ENCODE peak calls at places on chromosomes 5 and 9, in six cellular contexts. S, A, I, O, E and J are unnamed samples.

GRCh38 chr5:36090033-36090432 is 23.4 kb upstream of the UGT3A2 start:
- DNase-seq in A (no peak), I (peak), S (peak), E (no peak), O (peak), J (no peak)

GRCh38 chr9:79685576-79685975 is 113.8 kb downstream of the TLE4 start:
- DNase-seq in I (no peak), A (no peak), S (peak), E (no peak), O (peak), J (no peak)

GRCh38 chr5:174825587-174825986 is 101.2 kb downstream of the MSX2 start:
- DNase-seq in O (peak), A (no peak), E (no peak), I (peak), S (peak), J (no peak)

GRCh38 chr9:133009906-133010582 is 20.8 kb upstream of the GTF3C5 start:
- DNase-seq in I (no peak), S (no peak), E (no peak), O (no peak), A (no peak), J (no peak)

GRCh38 chr5:135441919-135442318 is 5.2 kb downstream of the DCANP1 start:
- DNase-seq in E (no peak), O (no peak), I (no peak), S (no peak), A (no peak), J (no peak)

GRCh38 chr9:22452415-22453010 is 5.9 kb downstream of the DMRTA1 start:
- DNase-seq in A (no peak), S (no peak), E (peak), O (peak), I (peak), J (no peak)

GRCh38 chr5:74546796-74547195 is 93.7 kb downstream of the ENC1 start:
- DNase-seq in A (no peak), I (no peak), O (no peak), E (no peak), S (peak), J (no peak)

GRCh38 chr9:79569814-79570448 is 1.8 kb upstream of the TLE4 start:
- DNase-seq in O (no peak), E (no peak), S (no peak), A (no peak), I (no peak), J (no peak)

GRCh38 chr5:9198399-9198798 is 347.5 kb downstream of the SEMA5A start:
- DNase-seq in S (no peak), O (peak), A (no peak), I (peak), E (no peak), J (no peak)

GRCh38 chr5:13955896-13956295 is 11.4 kb upstream of the DNAH5 start:
- DNase-seq in E (no peak), S (no peak), A (no peak), I (no peak), O (no peak), J (no peak)

GRCh38 chr9:2771101-2771500 is 53.8 kb downstream of the KCNV2 start:
- DNase-seq in S (no peak), O (no peak), I (peak), E (peak), A (no peak), J (no peak)

GRCh38 chr5:77937015-77937908 is 161.1 kb upstream of the TBCA start:
- DNase-seq in I (no peak), S (no peak), A (peak), E (no peak), O (no peak), J (no peak)

GRCh38 chr9:114720296-114720695 is 38.3 kb upstream of the TEX48 start:
- DNase-seq in A (no peak), O (no peak), E (no peak), S (peak), I (peak), J (no peak)

GRCh38 chr9:100229136-100229535 is 123.6 kb downstream of the TEX10 start:
- DNase-seq in A (no peak), I (no peak), S (peak), O (no peak), E (no peak), J (no peak)

GRCh38 chr5:28344803-28345433 is 1306.5 kb upstream of the CDH9 start:
- DNase-seq in A (peak), S (peak), O (peak), I (peak), E (no peak), J (peak)

GRCh38 chr9:99948896-99949295 is 42.4 kb downstream of the STX17 start:
- DNase-seq in E (peak), S (no peak), A (no peak), O (peak), I (peak), J (no peak)

GRCh38 chr5:178160176-178160575 is 6.5 kb upstream of the NHP2 start:
- DNase-seq in O (no peak), S (no peak), I (no peak), E (no peak), A (no peak), J (no peak)

GRCh38 chr9:3331801-3332200 is 194.0 kb downstream of the RFX3 start:
- DNase-seq in I (no peak), A (no peak), S (no peak), E (peak), O (peak), J (no peak)

GRCh38 chr5:145908206-145908945 is 28.0 kb upstream of the SH3RF2 start:
- DNase-seq in O (no peak), I (no peak), A (no peak), E (no peak), S (no peak), J (no peak)
- TF ChIP-seq CTCF in O (peak), I (no peak), A (no peak), E (peak), S (peak), J (peak)

GRCh38 chr5:56270058-56270457 is 36.9 kb upstream of the ANKRD55 start:
- DNase-seq in S (peak), A (no peak), E (no peak), I (no peak), O (no peak), J (no peak)
- TF ChIP-seq CTCF in S (no peak), A (no peak), E (no peak), I (no peak), O (no peak), J (peak)

GRCh38 chr9:95615246-95615645 is 98.5 kb upstream of the PTCH1 start:
- DNase-seq in A (no peak), O (no peak), E (no peak), I (no peak), S (no peak), J (no peak)

GRCh38 chr9:95623614-95624013 is 106.8 kb upstream of the PTCH1 start:
- DNase-seq in A (no peak), E (no peak), O (no peak), I (no peak), S (no peak), J (no peak)

GRCh38 chr9:95620722-95621121 is 104.0 kb upstream of the PTCH1 start:
- DNase-seq in A (no peak), E (no peak), S (no peak), I (no peak), O (no peak), J (no peak)

GRCh38 chr9:95620296-95620695 is 103.5 kb upstream of the PTCH1 start:
- DNase-seq in E (no peak), A (no peak), S (no peak), I (no peak), O (no peak), J (no peak)
- TF ChIP-seq CTCF in E (no peak), A (no peak), S (no peak), I (no peak), O (no peak), J (no peak)

GRCh38 chr5:82499845-82500244 is 221.7 kb upstream of the RPS23 start:
- DNase-seq in O (no peak), I (no peak), S (no peak), A (no peak), E (no peak), J (no peak)
- TF ChIP-seq CTCF in O (no peak), I (no peak), S (no peak), A (no peak), E (no peak), J (no peak)

DNA sequence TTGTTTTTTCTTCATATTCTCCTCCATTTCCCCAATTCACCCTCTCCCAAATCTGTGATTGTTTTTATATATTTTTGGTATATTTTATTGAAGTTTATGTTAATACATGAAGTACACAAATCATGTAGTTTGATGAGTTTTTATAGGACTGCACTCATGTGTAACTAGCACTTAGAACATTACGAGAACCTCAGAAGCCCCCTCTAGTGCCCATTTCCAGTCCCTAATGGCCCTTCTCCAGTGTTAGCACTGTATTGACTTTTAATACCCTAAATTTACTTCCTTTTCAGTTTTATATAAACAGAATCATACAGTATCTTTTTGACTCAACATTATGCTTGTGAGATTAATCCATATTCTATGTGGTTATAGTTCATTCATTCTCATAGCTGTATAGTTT is 18.5 kb upstream of the FKTN start:
- DNase-seq in I (no peak), E (no peak), O (no peak), S (no peak), A (no peak), J (no peak)
- TF ChIP-seq CTCF in I (peak), E (no peak), O (peak), S (no peak), A (no peak), J (no peak)